ENCODE peak calls at places on chromosome 9, in ten cellular contexts. A, C, Z, W, S, X, L, B, K and V are unnamed samples.

GRCh38 chr9:104905931-104906330 is 22.0 kb downstream of the ABCA1 start:
- DNase-seq in A (no peak), C (no peak), Z (no peak), W (no peak), S (no peak), X (no peak), L (no peak), B (no peak), K (no peak), V (no peak)

GRCh38 chr9:7273575-7273974 is 515.8 kb downstream of the KDM4C start:
- DNase-seq in A (peak), C (no peak), Z (no peak), W (no peak), S (peak), X (no peak), L (no peak), B (no peak), K (no peak), V (peak)

GRCh38 chr9:126521976-126522590 is 91.6 kb upstream of the LMX1B start:
- DNase-seq in A (no peak), C (no peak), Z (no peak), W (no peak), S (no peak), X (no peak), L (no peak), B (no peak), K (no peak), V (no peak)

GRCh38 chr9:5582835-5583195 is 46.1 kb upstream of the RIC1 start:
- DNase-seq in A (peak), C (no peak), Z (no peak), W (no peak), S (no peak), X (no peak), L (no peak), B (no peak), K (peak), V (no peak)

GRCh38 chr9:101309139-101309538 is 75.7 kb downstream of the BAAT start:
- DNase-seq in A (no peak), C (no peak), Z (no peak), W (no peak), S (no peak), X (no peak), L (no peak), B (no peak), K (no peak), V (no peak)

GRCh38 chr9:84773023-84773422 is 103.5 kb downstream of the NTRK2 start:
- DNase-seq in A (no peak), C (no peak), Z (no peak), W (no peak), S (no peak), X (no peak), L (no peak), B (peak), K (no peak), V (no peak)

GRCh38 chr9:134100040-134100439 is 32.2 kb upstream of the BRD3 start:
- DNase-seq in A (no peak), C (no peak), Z (no peak), W (no peak), S (no peak), X (no peak), L (no peak), B (no peak), K (no peak), V (no peak)

GRCh38 chr9:29861803-29862202 is 2288.5 kb upstream of the C9orf72 start:
- DNase-seq in A (no peak), C (no peak), Z (no peak), W (no peak), S (no peak), X (no peak), L (no peak), B (no peak), K (no peak), V (no peak)

GRCh38 chr9:101458955-101459631 is 23.5 kb upstream of the ALDOB start:
- DNase-seq in A (no peak), C (no peak), Z (peak), W (no peak), S (peak), X (no peak), L (no peak), B (peak), K (peak), V (no peak)

GRCh38 chr9:117412006-117412715 is 2.7 kb downstream of the ASTN2 start:
- DNase-seq in A (no peak), C (no peak), Z (no peak), W (no peak), S (peak), X (no peak), L (no peak), B (no peak), K (no peak), V (peak)

GRCh38 chr9:95204710-95205109 is 112.8 kb downstream of the FANCC start:
- DNase-seq in A (no peak), C (no peak), Z (no peak), W (no peak), S (no peak), X (no peak), L (no peak), B (no peak), K (no peak), V (no peak)

GRCh38 chr9:113369583-113370140 is 7.1 kb downstream of the HDHD3 start:
- DNase-seq in A (no peak), C (no peak), Z (no peak), W (no peak), S (no peak), X (no peak), L (no peak), B (no peak), K (no peak), V (no peak)

GRCh38 chr9:135884328-135885035 is 22.9 kb downstream of the CAMSAP1 start:
- DNase-seq in A (no peak), C (no peak), Z (no peak), W (no peak), S (no peak), X (peak), L (no peak), B (no peak), K (no peak), V (no peak)

GRCh38 chr9:137030931-137031527 is 859 bp downstream of the FUT7 start:
- DNase-seq in A (no peak), C (no peak), Z (no peak), W (no peak), S (no peak), X (no peak), L (no peak), B (no peak), K (no peak), V (no peak)

GRCh38 chr9:137032893-137033292 is 1.0 kb upstream of the FUT7 start:
- DNase-seq in A (no peak), C (no peak), Z (no peak), W (peak), S (no peak), X (no peak), L (peak), B (no peak), K (no peak), V (peak)

GRCh38 chr9:137030006-137030405 is 1.9 kb downstream of the FUT7 start:
- DNase-seq in A (no peak), C (no peak), Z (no peak), W (no peak), S (no peak), X (no peak), L (peak), B (no peak), K (no peak), V (no peak)

GRCh38 chr9:137030528-137030927 is 1.4 kb downstream of the FUT7 start:
- DNase-seq in A (no peak), C (peak), Z (no peak), W (peak), S (no peak), X (no peak), L (peak), B (no peak), K (no peak), V (no peak)

GRCh38 chr9:137031904-137032639 is at the start of gene FUT7:
- DNase-seq in A (no peak), C (peak), Z (no peak), W (no peak), S (no peak), X (no peak), L (no peak), B (no peak), K (no peak), V (no peak)
- H3K4me3 ChIP-seq in A (no peak), C (peak), Z (no peak), W (no peak), S (no peak), X (peak), L (no peak), B (no peak), K (peak), V (no peak)

GRCh38 chr9:120385606-120386389 is 194.2 kb downstream of the CDK5RAP2 start:
- DNase-seq in A (no peak), C (no peak), Z (no peak), W (no peak), S (no peak), X (no peak), L (no peak), B (no peak), K (no peak), V (no peak)

GRCh38 chr9:120386390-120387131 is 193.4 kb downstream of the CDK5RAP2 start:
- DNase-seq in A (no peak), C (no peak), Z (no peak), W (no peak), S (no peak), X (no peak), L (no peak), B (peak), K (no peak), V (no peak)

GRCh38 chr9:120383611-120383998 is 196.4 kb downstream of the CDK5RAP2 start:
- DNase-seq in A (no peak), C (no peak), Z (no peak), W (no peak), S (no peak), X (no peak), L (no peak), B (no peak), K (no peak), V (no peak)

GRCh38 chr9:120383999-120384924 is 195.7 kb downstream of the CDK5RAP2 start:
- DNase-seq in A (no peak), C (no peak), Z (no peak), W (no peak), S (peak), X (no peak), L (peak), B (peak), K (no peak), V (peak)

GRCh38 chr9:120384925-120385272 is 195.1 kb downstream of the CDK5RAP2 start:
- DNase-seq in A (no peak), C (no peak), Z (no peak), W (no peak), S (no peak), X (no peak), L (no peak), B (no peak), K (no peak), V (no peak)
- H3K27ac ChIP-seq in A (no peak), C (no peak), Z (no peak), W (no peak), S (no peak), X (no peak), L (no peak), B (no peak), K (no peak), V (no peak)

DNA sequence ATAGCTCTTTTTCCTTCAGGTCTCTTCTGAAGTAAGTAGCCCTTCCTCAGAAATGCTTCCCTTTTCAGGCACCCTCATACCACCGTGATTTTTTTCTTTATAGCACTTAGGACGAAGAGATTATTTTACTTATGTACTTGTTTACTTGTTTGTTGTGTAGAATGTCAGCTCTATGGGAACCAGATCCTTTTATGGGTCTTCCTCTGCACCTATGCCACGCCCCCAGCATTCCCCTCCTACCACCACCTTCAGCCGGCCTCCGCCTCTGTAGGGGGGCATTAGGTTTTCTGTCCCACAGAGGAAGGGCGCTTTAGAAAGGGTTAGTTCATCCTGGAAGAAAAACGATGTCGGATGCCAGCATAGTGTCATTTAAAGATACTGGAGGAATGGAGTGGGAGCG is 1.8 kb downstream of the CDKN2B-AS1 start:
- DNase-seq in A (no peak), C (no peak), Z (no peak), W (no peak), S (peak), X (no peak), L (no peak), B (no peak), K (no peak), V (no peak)
- H3K4me3 ChIP-seq in A (no peak), C (no peak), Z (no peak), W (no peak), S (peak), X (no peak), L (no peak), B (no peak), K (no peak), V (no peak)

GRCh38 chr9:131639771-131640437 is 94.6 kb downstream of the PRRT1B start:
- DNase-seq in A (no peak), C (no peak), Z (no peak), W (no peak), S (no peak), X (no peak), L (no peak), B (no peak), K (no peak), V (no peak)
- H3K27ac ChIP-seq in A (no peak), C (no peak), Z (no peak), W (peak), S (no peak), X (no peak), L (no peak), B (peak), K (no peak), V (peak)

DNA sequence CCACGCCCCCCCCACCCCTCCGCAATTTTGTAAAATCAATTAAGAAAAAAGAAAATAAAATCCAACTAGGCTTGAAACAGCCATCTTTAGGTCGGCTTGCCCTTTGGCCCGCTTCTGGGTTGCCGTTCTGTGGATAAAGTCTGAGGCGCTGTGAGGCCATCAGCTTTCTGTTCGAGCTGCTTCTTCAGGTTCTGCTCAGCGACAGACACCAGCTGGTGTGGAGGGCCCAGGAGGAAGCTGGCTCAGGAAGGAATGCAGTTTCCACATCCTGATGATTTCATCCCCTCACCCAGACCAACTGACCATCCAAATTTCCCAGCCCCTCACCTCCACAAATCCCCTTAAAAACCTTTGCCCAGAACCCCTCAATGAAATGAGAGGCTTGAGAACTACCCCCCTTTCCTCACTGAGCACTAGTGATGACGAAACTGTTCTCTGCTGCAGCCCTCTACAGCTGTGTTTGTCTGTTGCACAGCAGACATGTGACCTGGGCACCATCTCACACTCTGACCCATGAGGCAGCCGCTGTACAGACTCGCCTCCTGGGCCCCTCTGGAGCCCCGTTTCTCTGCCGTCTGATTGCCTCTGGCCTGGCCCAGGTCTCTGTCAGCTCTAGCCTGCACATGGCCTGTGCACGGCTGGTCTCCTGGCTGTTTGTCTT is 45.4 kb downstream of the SPATA31C2 start:
- DNase-seq in A (peak), C (no peak), Z (no peak), W (no peak), S (peak), X (no peak), L (no peak), B (no peak), K (no peak), V (peak)
- H3K4me3 ChIP-seq in A (no peak), C (no peak), Z (no peak), W (no peak), S (no peak), X (no peak), L (no peak), B (no peak), K (no peak), V (no peak)

GRCh38 chr9:91412895-91413294 is 10.7 kb downstream of the NFIL3 start:
- DNase-seq in A (no peak), C (no peak), Z (no peak), W (no peak), S (no peak), X (no peak), L (no peak), B (no peak), K (no peak), V (no peak)
- H3K27ac ChIP-seq in A (no peak), C (no peak), Z (no peak), W (no peak), S (no peak), X (no peak), L (no peak), B (no peak), K (no peak), V (no peak)

DNA sequence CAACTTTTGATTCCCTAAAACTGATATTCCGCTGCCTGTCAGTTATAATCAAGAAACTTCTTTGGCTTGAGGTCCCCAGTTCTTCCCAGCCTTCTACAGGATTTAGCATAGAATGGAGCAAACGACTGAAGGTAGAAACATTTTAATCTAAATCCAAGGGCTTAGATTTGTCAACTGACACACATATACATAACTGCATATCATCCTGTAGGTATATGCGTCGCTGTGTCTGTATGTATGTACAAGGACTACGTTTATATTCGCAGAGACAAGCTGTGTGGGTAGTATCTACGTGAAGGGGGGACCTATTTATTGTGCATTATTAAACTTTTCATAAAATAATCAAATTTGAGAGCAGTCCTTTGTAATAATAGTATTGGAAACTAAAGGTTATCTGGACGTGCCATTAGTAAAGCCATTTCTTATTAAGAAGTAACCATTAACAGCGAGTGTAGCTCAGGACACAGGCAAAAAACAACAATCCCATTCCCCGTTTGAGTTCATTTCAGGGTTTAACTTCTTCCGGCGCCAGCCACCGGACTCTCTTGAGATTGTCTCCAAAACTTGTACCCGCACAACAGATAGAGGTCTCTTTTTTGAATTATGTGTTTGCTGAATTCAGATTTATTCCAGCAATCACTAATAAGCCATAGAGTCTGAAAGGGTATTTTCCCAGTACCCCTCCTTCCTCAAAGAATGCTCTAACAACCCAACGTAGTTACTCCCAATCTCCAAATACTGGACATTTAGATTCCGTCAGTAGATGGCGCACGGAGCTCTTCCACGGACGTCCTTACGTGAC is 2.1 kb upstream of the MLLT3 start:
- DNase-seq in A (peak), C (peak), Z (no peak), W (peak), S (peak), X (no peak), L (no peak), B (peak), K (peak), V (peak)
- H3K4me3 ChIP-seq in A (peak), C (peak), Z (no peak), W (peak), S (peak), X (peak), L (peak), B (peak), K (peak), V (peak)

GRCh38 chr9:34797367-34797766 is 87.4 kb upstream of the CCL21 start:
- DNase-seq in A (no peak), C (no peak), Z (no peak), W (no peak), S (peak), X (no peak), L (no peak), B (no peak), K (no peak), V (no peak)
- H3K27ac ChIP-seq in A (no peak), C (no peak), Z (no peak), W (no peak), S (no peak), X (no peak), L (no peak), B (no peak), K (no peak), V (no peak)

DNA sequence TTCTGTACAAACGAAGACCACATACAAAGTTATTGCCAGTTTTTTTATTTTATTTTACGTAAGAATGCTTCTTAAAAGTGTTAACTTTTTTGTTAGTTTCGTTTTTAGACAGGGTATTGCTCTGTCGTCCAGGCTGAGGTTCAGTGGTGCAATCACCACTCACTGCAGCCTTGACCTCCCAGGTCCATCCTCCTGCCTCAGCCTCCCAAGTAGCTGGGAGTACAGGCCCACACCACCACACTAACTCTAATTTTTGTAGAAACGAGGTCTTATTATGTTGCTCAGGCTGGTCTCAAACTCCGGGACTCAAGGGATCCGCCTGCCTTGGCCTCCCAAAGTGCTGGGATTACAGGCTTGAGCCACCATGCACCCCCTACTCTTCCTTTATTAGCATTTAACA is 2.3 kb upstream of the DNAJA1 start:
- DNase-seq in A (no peak), C (no peak), Z (no peak), W (no peak), S (no peak), X (no peak), L (no peak), B (no peak), K (no peak), V (no peak)
- H3K4me3 ChIP-seq in A (no peak), C (no peak), Z (no peak), W (no peak), S (no peak), X (no peak), L (no peak), B (no peak), K (no peak), V (no peak)

DNA sequence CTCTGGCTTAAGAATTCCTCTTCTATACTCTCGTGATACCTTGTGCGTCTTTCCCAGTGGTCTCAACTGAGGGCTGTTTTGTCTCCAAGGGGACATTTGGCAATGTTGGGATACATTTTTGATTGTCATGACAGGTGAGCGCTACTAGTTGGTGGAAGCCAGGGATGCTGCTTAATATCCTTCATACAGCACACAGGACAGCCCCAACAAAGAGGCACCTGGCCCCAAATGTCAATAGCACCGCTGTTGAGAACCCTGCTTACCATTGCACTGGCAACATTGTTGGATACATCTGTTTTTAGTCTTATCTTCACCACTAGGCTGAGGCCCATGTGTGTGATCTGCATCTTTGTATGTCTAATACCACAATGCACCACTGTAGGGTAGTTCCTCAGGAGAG is 114.1 kb downstream of the C9orf152 start:
- DNase-seq in A (no peak), C (no peak), Z (no peak), W (no peak), S (no peak), X (no peak), L (no peak), B (no peak), K (no peak), V (no peak)
- H3K27ac ChIP-seq in A (no peak), C (no peak), Z (no peak), W (peak), S (peak), X (no peak), L (no peak), B (no peak), K (no peak), V (no peak)